ENCODE peak calls at places on chromosomes 7 and 10, in nine cellular contexts. One of them, this sample, is unnamed.

GRCh38 chr10:29647483-29647882 is 12.7 kb upstream of the SVIL start:
- DNase-seq in RWPE1: no peak
- DNase-seq in HT-29: no peak
- DNase-seq in A172: no peak
- DNase-seq in T-helper 17 cell: no peak
- DNase-seq in HepG2: no peak
- DNase-seq in activated CD8-positive, alpha-beta T cell treated with anti-CD3 and anti-CD28 coated beads for 36 hours: no peak
- DNase-seq in stimulated activated CD4-positive, alpha-beta T cell treated with anti-CD3 and anti-CD28 coated beads, Interleukin-2, amount 100 ng/mL, for 24 hours: no peak
- DNase-seq in CD4-positive, alpha-beta T cell: no peak
- DNase-seq in this sample: no peak

GRCh38 chr7:149334930-149335329 is 72.9 kb downstream of the ZNF783 start:
- DNase-seq in CD4-positive, alpha-beta T cell: no peak
- DNase-seq in stimulated activated CD4-positive, alpha-beta T cell treated with anti-CD3 and anti-CD28 coated beads, Interleukin-2, amount 100 ng/mL, for 24 hours: no peak
- DNase-seq in T-helper 17 cell: no peak
- DNase-seq in A172: no peak
- DNase-seq in HT-29: no peak
- DNase-seq in activated CD8-positive, alpha-beta T cell treated with anti-CD3 and anti-CD28 coated beads for 36 hours: no peak
- DNase-seq in HepG2: no peak
- DNase-seq in RWPE1: no peak
- DNase-seq in this sample: no peak

GRCh38 chr10:44966129-44966815 is 6.7 kb downstream of the RASSF4 start:
- DNase-seq in stimulated activated CD4-positive, alpha-beta T cell treated with anti-CD3 and anti-CD28 coated beads, Interleukin-2, amount 100 ng/mL, for 24 hours: no peak
- DNase-seq in CD4-positive, alpha-beta T cell: no peak
- DNase-seq in T-helper 17 cell: no peak
- DNase-seq in RWPE1: no peak
- DNase-seq in activated CD8-positive, alpha-beta T cell treated with anti-CD3 and anti-CD28 coated beads for 36 hours: no peak
- DNase-seq in HT-29: no peak
- DNase-seq in HepG2: peak; percentile 72
- DNase-seq in A172: no peak
- DNase-seq in this sample: no peak

GRCh38 chr7:31003721-31004120 is 40.0 kb downstream of the GHRHR start:
- DNase-seq in stimulated activated CD4-positive, alpha-beta T cell treated with anti-CD3 and anti-CD28 coated beads, Interleukin-2, amount 100 ng/mL, for 24 hours: no peak
- DNase-seq in RWPE1: no peak
- DNase-seq in CD4-positive, alpha-beta T cell: no peak
- DNase-seq in HepG2: no peak
- DNase-seq in activated CD8-positive, alpha-beta T cell treated with anti-CD3 and anti-CD28 coated beads for 36 hours: no peak
- DNase-seq in T-helper 17 cell: no peak
- DNase-seq in HT-29: no peak
- DNase-seq in A172: no peak
- DNase-seq in this sample: no peak

GRCh38 chr7:44325811-44326241 is 432 bp upstream of the CAMK2B start:
- DNase-seq in activated CD8-positive, alpha-beta T cell treated with anti-CD3 and anti-CD28 coated beads for 36 hours: peak; percentile 27
- DNase-seq in T-helper 17 cell: no peak
- DNase-seq in A172: peak; percentile 36
- DNase-seq in stimulated activated CD4-positive, alpha-beta T cell treated with anti-CD3 and anti-CD28 coated beads, Interleukin-2, amount 100 ng/mL, for 24 hours: no peak
- DNase-seq in CD4-positive, alpha-beta T cell: no peak
- DNase-seq in HT-29: no peak
- DNase-seq in RWPE1: no peak
- DNase-seq in HepG2: no peak
- DNase-seq in this sample: no peak

GRCh38 chr10:51422311-51423120 is 276.9 kb downstream of the CSTF2T start:
- DNase-seq in activated CD8-positive, alpha-beta T cell treated with anti-CD3 and anti-CD28 coated beads for 36 hours: peak; percentile 48
- DNase-seq in T-helper 17 cell: no peak
- DNase-seq in A172: peak; percentile 1
- DNase-seq in CD4-positive, alpha-beta T cell: no peak
- DNase-seq in RWPE1: peak; percentile 53
- DNase-seq in HepG2: peak; percentile 15
- DNase-seq in stimulated activated CD4-positive, alpha-beta T cell treated with anti-CD3 and anti-CD28 coated beads, Interleukin-2, amount 100 ng/mL, for 24 hours: peak; percentile 18
- DNase-seq in HT-29: peak; percentile 58
- DNase-seq in this sample: no peak

GRCh38 chr10:100826983-100827818 is 81.8 kb downstream of the PAX2 start:
- DNase-seq in HT-29: no peak
- DNase-seq in T-helper 17 cell: no peak
- DNase-seq in activated CD8-positive, alpha-beta T cell treated with anti-CD3 and anti-CD28 coated beads for 36 hours: peak; percentile 44
- DNase-seq in HepG2: no peak
- DNase-seq in CD4-positive, alpha-beta T cell: no peak
- DNase-seq in A172: no peak
- DNase-seq in RWPE1: peak; percentile 42
- DNase-seq in stimulated activated CD4-positive, alpha-beta T cell treated with anti-CD3 and anti-CD28 coated beads, Interleukin-2, amount 100 ng/mL, for 24 hours: peak; percentile 46
- DNase-seq in this sample: no peak

GRCh38 chr10:105964009-105964408 is 1200.5 kb downstream of the SORCS1 start:
- DNase-seq in HT-29: no peak
- DNase-seq in activated CD8-positive, alpha-beta T cell treated with anti-CD3 and anti-CD28 coated beads for 36 hours: no peak
- DNase-seq in HepG2: no peak
- DNase-seq in stimulated activated CD4-positive, alpha-beta T cell treated with anti-CD3 and anti-CD28 coated beads, Interleukin-2, amount 100 ng/mL, for 24 hours: no peak
- DNase-seq in RWPE1: no peak
- DNase-seq in T-helper 17 cell: no peak
- DNase-seq in A172: no peak
- DNase-seq in CD4-positive, alpha-beta T cell: no peak
- DNase-seq in this sample: no peak

GRCh38 chr10:31593124-31593523 is 274.1 kb downstream of the ZEB1 start:
- DNase-seq in HepG2: no peak
- DNase-seq in RWPE1: no peak
- DNase-seq in stimulated activated CD4-positive, alpha-beta T cell treated with anti-CD3 and anti-CD28 coated beads, Interleukin-2, amount 100 ng/mL, for 24 hours: no peak
- DNase-seq in CD4-positive, alpha-beta T cell: no peak
- DNase-seq in T-helper 17 cell: no peak
- DNase-seq in activated CD8-positive, alpha-beta T cell treated with anti-CD3 and anti-CD28 coated beads for 36 hours: no peak
- DNase-seq in A172: no peak
- DNase-seq in HT-29: no peak
- DNase-seq in this sample: no peak

GRCh38 chr7:112566392-112567324 is 85.9 kb downstream of the LSMEM1 start:
- DNase-seq in RWPE1: no peak
- DNase-seq in activated CD8-positive, alpha-beta T cell treated with anti-CD3 and anti-CD28 coated beads for 36 hours: no peak
- DNase-seq in A172: no peak
- DNase-seq in HepG2: no peak
- DNase-seq in CD4-positive, alpha-beta T cell: no peak
- DNase-seq in HT-29: no peak
- DNase-seq in stimulated activated CD4-positive, alpha-beta T cell treated with anti-CD3 and anti-CD28 coated beads, Interleukin-2, amount 100 ng/mL, for 24 hours: no peak
- DNase-seq in T-helper 17 cell: no peak
- DNase-seq in this sample: no peak